ENCODE peak calls at places on chromosome 1, in six cellular contexts. U, O, E, D, X and T are unnamed samples.

GRCh38 chr1:36161656-36162531 is 5.9 kb downstream of the MAP7D1 start:
- DNase-seq in U (peak; percentile 80), O (no peak), E (no peak), D (no peak), X (no peak), T (no peak)

GRCh38 chr1:100736324-100736723 is 16.8 kb downstream of the VCAM1 start:
- DNase-seq in U (no peak), O (no peak), E (no peak), D (no peak), X (no peak), T (no peak)

GRCh38 chr1:12404918-12405317 is 175.1 kb downstream of the VPS13D start:
- DNase-seq in U (no peak), O (no peak), E (no peak), D (no peak), X (no peak), T (no peak)

GRCh38 chr1:69269491-69269890 is 298.2 kb upstream of the LRRC7 start:
- DNase-seq in U (no peak), O (no peak), E (no peak), D (no peak), X (no peak), T (no peak)

GRCh38 chr1:87432685-87433084 is 104.0 kb downstream of the LMO4 start:
- DNase-seq in U (no peak), O (no peak), E (no peak), D (no peak), X (no peak), T (no peak)

GRCh38 chr1:24745711-24746582 is 700 bp downstream of the CLIC4 start:
- DNase-seq in U (no peak), O (no peak), E (no peak), D (no peak), X (no peak), T (peak; percentile 34)

GRCh38 chr1:216531308-216532239 is 108.3 kb upstream of the USH2A start:
- DNase-seq in U (peak; percentile 13), O (no peak), E (no peak), D (no peak), X (no peak), T (no peak)

GRCh38 chr1:58884706-58885661 is 101.1 kb upstream of the JUN start:
- DNase-seq in U (no peak), O (peak; percentile 67), E (no peak), D (no peak), X (no peak), T (no peak)

GRCh38 chr1:15852036-15852827 is 4.7 kb downstream of the SPEN start:
- DNase-seq in U (no peak), O (no peak), E (no peak), D (no peak), X (no peak), T (no peak)

GRCh38 chr1:58702766-58703165 is 2.9 kb upstream of the MYSM1 start:
- DNase-seq in U (no peak), O (no peak), E (no peak), D (no peak), X (no peak), T (no peak)